ENCODE peak calls at places on chromosomes 1 and 21, in eight cellular contexts. Z is stimulated activated CD4-positive, alpha-beta T cell treated with anti-CD3 and anti-CD28 coated beads, Interleukin-2, amount 100 ng/mL, for 48 hours; Y is foreskin fibroblast; O is left ventricle myocardium superior; K is cardiac muscle cell; V is HT1080; F is lung microvascular endothelial cell; B is adrenal gland. M is an unnamed sample.

GRCh38 chr1:145997156-145998023 is 1.0 kb upstream of the TXNIP start:
- DNase-seq in Z (peak), Y (no peak), O (peak), K (no peak), V (peak), F (peak), B (peak), M (peak)

GRCh38 chr21:43657355-43658093 is 1.8 kb downstream of the HSF2BP start:
- DNase-seq in Z (no peak), Y (no peak), O (peak), K (peak), V (no peak), F (peak), B (no peak), M (no peak)

GRCh38 chr1:17370618-17371017 is 1.4 kb upstream of the PADI6 start:
- DNase-seq in Z (no peak), Y (no peak), O (no peak), K (no peak), V (no peak), F (no peak), B (no peak), M (peak)

GRCh38 chr1:173362543-173362942 is 114.6 kb upstream of the PRDX6 start:
- DNase-seq in Z (no peak), Y (no peak), O (no peak), K (no peak), V (no peak), F (no peak), B (no peak), M (no peak)

GRCh38 chr1:109634771-109635750 is 15.4 kb downstream of the AMPD2 start:
- DNase-seq in Z (no peak), Y (no peak), O (no peak), K (no peak), V (no peak), F (no peak), B (peak), M (no peak)

GRCh38 chr1:116826818-116827606 is 72.8 kb downstream of the CD2 start:
- DNase-seq in Z (peak), Y (no peak), O (no peak), K (peak), V (peak), F (no peak), B (no peak), M (peak)

GRCh38 chr1:206496131-206496793 is 11.1 kb upstream of the RASSF5 start:
- DNase-seq in Z (no peak), Y (no peak), O (peak), K (no peak), V (peak), F (peak), B (peak), M (no peak)

GRCh38 chr1:179754031-179754624 is 11.0 kb downstream of the FAM163A start:
- DNase-seq in Z (no peak), Y (peak), O (no peak), K (peak), V (peak), F (no peak), B (peak), M (peak)

GRCh38 chr21:41768371-41769042 is 1.7 kb upstream of the RIPK4 start:
- DNase-seq in Z (peak), Y (peak), O (no peak), K (peak), V (peak), F (peak), B (no peak), M (peak)

GRCh38 chr1:183159960-183160359 is 26.1 kb upstream of the LAMC2 start:
- DNase-seq in Z (no peak), Y (no peak), O (no peak), K (no peak), V (peak), F (no peak), B (no peak), M (peak)

GRCh38 chr1:15425521-15425920 is 12.7 kb upstream of the CTRC start:
- DNase-seq in Z (no peak), Y (no peak), O (no peak), K (no peak), V (no peak), F (no peak), B (no peak), M (no peak)

GRCh38 chr1:111732718-111733117 is 6.5 kb downstream of the INKA2 start:
- DNase-seq in Z (no peak), Y (no peak), O (no peak), K (no peak), V (no peak), F (no peak), B (no peak), M (no peak)

GRCh38 chr1:56376188-56376984 is 203.0 kb downstream of the PLPP3 start:
- DNase-seq in Z (no peak), Y (peak), O (peak), K (peak), V (peak), F (no peak), B (no peak), M (peak)

GRCh38 chr1:171434717-171435346 is 50.5 kb upstream of the PRRC2C start:
- DNase-seq in Z (peak), Y (peak), O (no peak), K (peak), V (peak), F (peak), B (peak), M (peak)

GRCh38 chr21:45539796-45540600 is 2.2 kb downstream of the SLC19A1 start:
- DNase-seq in Z (no peak), Y (no peak), O (no peak), K (no peak), V (no peak), F (no peak), B (peak), M (no peak)

GRCh38 chr1:150876111-150876434 is 326 bp downstream of the ARNT start:
- DNase-seq in Z (no peak), Y (no peak), O (no peak), K (peak), V (peak), F (peak), B (no peak), M (peak)

GRCh38 chr1:34266127-34266951 is 89.6 kb downstream of the C1orf94 start:
- DNase-seq in Z (no peak), Y (no peak), O (no peak), K (no peak), V (peak), F (no peak), B (no peak), M (no peak)

GRCh38 chr1:247681288-247681897 is 1.9 kb upstream of the OR13G1 start:
- DNase-seq in Z (peak), Y (no peak), O (no peak), K (peak), V (peak), F (peak), B (peak), M (peak)

GRCh38 chr1:171217658-171218443 is 30.4 kb upstream of the FMO1 start:
- DNase-seq in Z (no peak), Y (no peak), O (peak), K (no peak), V (no peak), F (no peak), B (no peak), M (peak)

GRCh38 chr1:216057080-216057479 is 366.2 kb downstream of the USH2A start:
- DNase-seq in Z (no peak), Y (no peak), O (no peak), K (no peak), V (no peak), F (no peak), B (no peak), M (no peak)

GRCh38 chr21:45543371-45543709 is 1.1 kb upstream of the SLC19A1 start:
- DNase-seq in Z (no peak), Y (no peak), O (peak), K (no peak), V (no peak), F (no peak), B (peak), M (no peak)

GRCh38 chr1:87131809-87132663 is 196.6 kb upstream of the LMO4 start:
- DNase-seq in Z (peak), Y (peak), O (peak), K (peak), V (peak), F (peak), B (peak), M (peak)

GRCh38 chr1:25577151-25577920 is 33.9 kb downstream of the LDLRAP1 start:
- DNase-seq in Z (no peak), Y (no peak), O (no peak), K (no peak), V (no peak), F (no peak), B (no peak), M (no peak)

M was measured in MCF 10A.